ENCODE peak calls at places on chromosomes 6 and 20, in six cellular contexts. D is H1, Z is A549, I is SK-N-SH, A is HepG2, H is GM12878. R is an unnamed sample.

GRCh38 chr6:136249336-136249735 is 775 bp downstream of the MTFR2 start:
- DNase-seq in D (no peak), H (no peak), Z (no peak), A (no peak), I (no peak), R (no peak)

GRCh38 chr6:150249261-150249660 is 106.4 kb downstream of the PPP1R14C start:
- DNase-seq in D (no peak), Z (no peak), I (no peak), H (no peak), A (no peak), R (no peak)

GRCh38 chr6:4522453-4522852 is 253.8 kb upstream of the CDYL start:
- DNase-seq in A (no peak), D (no peak), Z (no peak), I (no peak), H (no peak), R (no peak)

GRCh38 chr6:168156742-168157265 is 77.8 kb upstream of the FRMD1 start:
- DNase-seq in A (no peak), D (peak; percentile 35), H (no peak), I (no peak), Z (no peak), R (no peak)

GRCh38 chr6:74222768-74223321 is 526.8 kb downstream of the CD109 start:
- DNase-seq in I (no peak), Z (no peak), H (no peak), A (no peak), D (peak; percentile 51), R (no peak)

GRCh38 chr20:1888796-1889463 is 6.3 kb upstream of the SIRPA start:
- DNase-seq in H (no peak), Z (no peak), A (peak; percentile 60), I (no peak), D (no peak), R (no peak)

GRCh38 chr6:9397981-9398559 is 962.7 kb upstream of the SLC35B3 start:
- DNase-seq in A (no peak), Z (no peak), I (peak; percentile 2), H (no peak), D (no peak), R (no peak)

GRCh38 chr20:48812600-48813445 is 15.0 kb downstream of the PREX1 start:
- DNase-seq in H (no peak), D (no peak), Z (no peak), A (no peak), I (no peak), R (no peak)

GRCh38 chr20:60512436-60512835 is 554.2 kb downstream of the CDH26 start:
- DNase-seq in D (no peak), I (no peak), Z (no peak), H (no peak), A (peak; percentile 25), R (no peak)

GRCh38 chr6:142680308-142680707 is 264.7 kb downstream of the HIVEP2 start:
- DNase-seq in Z (no peak), I (no peak), A (no peak), H (no peak), D (no peak), R (no peak)

GRCh38 chr6:111211411-111212030 is 124.2 kb downstream of the SLC16A10 start:
- DNase-seq in D (no peak), I (no peak), H (no peak), A (no peak), Z (no peak), R (peak; percentile 54)

GRCh38 chr20:50313223-50313820 is 122.7 kb downstream of the CEBPB start:
- DNase-seq in I (no peak), A (no peak), H (no peak), D (no peak), Z (peak; percentile 88), R (no peak)

GRCh38 chr6:141403827-141404226 is 728.9 kb upstream of the GJE1 start:
- DNase-seq in Z (no peak), H (no peak), A (no peak), I (no peak), D (no peak), R (no peak)

GRCh38 chr6:10350720-10351119 is 64.2 kb downstream of the TFAP2A start:
- DNase-seq in A (no peak), Z (no peak), D (no peak), I (no peak), H (no peak), R (peak; percentile 13)

GRCh38 chr6:30889921-30890645 is 5.8 kb downstream of the DDR1 start:
- DNase-seq in Z (no peak), H (no peak), I (peak; percentile 32), D (no peak), A (no peak), R (no peak)
- TF ChIP-seq RFX5 in Z (no peak), H (no peak), I (no peak), D (no peak), A (no peak), R (no peak)

GRCh38 chr20:22928679-22929078 is 106.4 kb upstream of the SSTR4 start:
- DNase-seq in H (no peak), I (no peak), Z (no peak), A (no peak), D (no peak), R (peak; percentile 71)

GRCh38 chr20:22927537-22927936 is 107.6 kb upstream of the SSTR4 start:
- DNase-seq in I (no peak), Z (no peak), H (no peak), D (no peak), A (no peak), R (no peak)

GRCh38 chr20:22929661-22930060 is 105.5 kb upstream of the SSTR4 start:
- DNase-seq in I (no peak), D (no peak), H (no peak), Z (no peak), A (no peak), R (no peak)

GRCh38 chr20:22932236-22932635 is 102.9 kb upstream of the SSTR4 start:
- DNase-seq in D (no peak), H (no peak), Z (no peak), A (no peak), I (no peak), R (no peak)

DNA sequence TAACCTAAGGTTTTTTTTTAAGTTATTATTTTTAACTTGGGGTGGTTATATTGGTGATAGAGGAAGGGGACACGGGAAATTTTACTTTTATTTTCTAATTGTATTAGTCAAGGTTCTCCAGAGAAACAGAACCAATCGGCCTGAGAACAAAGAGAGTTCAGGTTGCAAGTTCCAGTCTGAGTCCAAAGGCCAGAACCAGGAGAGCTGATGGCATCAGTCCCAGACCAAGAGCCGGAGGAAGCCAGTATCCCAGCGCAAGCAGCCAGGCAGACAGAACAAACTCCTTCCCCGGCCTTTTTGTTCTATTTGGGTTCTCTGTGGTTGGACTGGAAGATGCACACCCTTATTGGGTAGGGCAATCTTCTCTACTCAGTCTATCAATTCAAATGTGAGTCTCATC is 103.5 kb upstream of the SSTR4 start:
- DNase-seq in D (no peak), I (no peak), Z (no peak), A (peak; percentile 59), H (no peak), R (no peak)
- TF ChIP-seq CHD2 in D (no peak), I (no peak), Z (no peak), A (no peak), H (no peak), R (no peak)

DNA sequence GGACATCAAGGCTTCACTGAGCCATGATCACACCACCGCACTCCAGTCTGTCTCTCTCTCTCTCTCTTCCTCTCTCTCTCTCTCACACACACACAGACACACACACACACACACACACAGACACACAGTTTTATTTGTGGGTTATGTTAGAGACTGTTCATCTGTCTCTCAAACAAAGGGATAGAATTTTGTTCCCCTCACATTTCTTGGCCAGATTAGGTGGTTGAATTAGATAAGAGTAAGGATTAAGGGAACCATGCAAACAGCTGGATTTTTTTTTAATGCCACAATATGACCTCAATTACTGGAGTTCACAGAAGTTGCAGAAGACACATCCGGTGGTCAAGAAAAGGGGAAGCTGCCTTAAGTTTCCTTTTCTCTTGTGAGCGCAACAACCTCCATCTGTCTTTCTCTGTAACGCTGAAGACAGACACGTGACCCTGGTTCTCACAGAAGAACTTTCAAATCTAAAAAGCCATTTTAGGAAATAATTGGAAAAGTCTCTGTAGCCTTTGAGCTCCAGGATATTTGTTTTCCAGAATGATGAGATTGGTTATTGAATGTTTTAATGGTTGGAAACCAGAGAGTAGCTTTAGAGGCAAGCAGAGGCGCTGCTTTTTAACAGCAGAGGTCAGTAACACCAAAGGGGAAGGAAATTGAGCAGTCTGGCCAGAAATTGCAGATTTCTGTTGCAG is 33.0 kb upstream of the LGSN start:
- DNase-seq in A (peak; percentile 80), H (peak; percentile 88), Z (no peak), D (no peak), I (peak; percentile 5), R (no peak)
- TF ChIP-seq EP300 in A (no peak), H (peak; percentile 93), Z (no peak), D (no peak), I (no peak), R (no peak)

GRCh38 chr6:130783416-130784107 is 43.6 kb upstream of the SMLR1 start:
- DNase-seq in Z (no peak), H (no peak), A (no peak), I (no peak), D (no peak), R (no peak)

GRCh38 chr6:130788954-130789353 is 38.3 kb upstream of the SMLR1 start:
- DNase-seq in I (no peak), A (peak; percentile 44), Z (no peak), D (no peak), H (no peak), R (no peak)

GRCh38 chr6:130787726-130788500 is 39.3 kb upstream of the SMLR1 start:
- DNase-seq in A (peak; percentile 15), D (no peak), Z (no peak), I (no peak), H (peak; percentile 17), R (no peak)
- TF ChIP-seq RFX5 in A (no peak), D (no peak), Z (no peak), I (no peak), H (no peak), R (no peak)

R was measured in K562.